ENCODE peak calls at places on chromosomes 4 and X, in five cellular contexts. I, G, Y, R and C are unnamed samples.

GRCh38 chrX:46485897-46486296 is 59.3 kb downstream of the ZNF674 start:
- DNase-seq in R (no peak), G (no peak), Y (no peak), I (no peak), C (no peak)

GRCh38 chrX:42803320-42803719 is 25.4 kb upstream of the PPP1R2C start:
- DNase-seq in R (no peak), G (no peak), Y (no peak), I (no peak), C (no peak)

GRCh38 chr4:1958276-1959103 is 50.3 kb downstream of the NELFA start:
- DNase-seq in G (no peak), Y (no peak), R (no peak), I (no peak), C (no peak)

GRCh38 chr4:148259841-148260240 is 182.4 kb downstream of the NR3C2 start:
- DNase-seq in Y (no peak), I (no peak), G (no peak), R (no peak), C (no peak)

GRCh38 chr4:116480486-116480990 is 604.8 kb downstream of the TRAM1L1 start:
- DNase-seq in G (no peak), I (no peak), Y (no peak), R (no peak), C (no peak)

GRCh38 chr4:75015627-75016026 is 82.7 kb downstream of the PARM1 start:
- DNase-seq in G (no peak), I (no peak), Y (no peak), R (no peak), C (no peak)

GRCh38 chrX:48911407-48912182 is at the start of gene SLC35A2:
- DNase-seq in Y (peak; percentile 91), G (no peak), R (peak; percentile 89), I (peak; percentile 66), C (no peak)

GRCh38 chr4:78057600-78058560 is 757 bp downstream of the FRAS1 start:
- DNase-seq in G (no peak), R (peak; percentile 76), I (peak; percentile 30), Y (peak; percentile 66), C (no peak)

GRCh38 chr4:40662962-40663604 is 33.4 kb upstream of the RBM47 start:
- DNase-seq in G (no peak), R (no peak), Y (no peak), I (peak; percentile 83), C (peak; percentile 12)

GRCh38 chrX:12223650-12224049 is 85.4 kb downstream of the FRMPD4 start:
- DNase-seq in Y (no peak), R (no peak), I (peak; percentile 70), G (no peak), C (no peak)

GRCh38 chr4:48268956-48269860 is at the start of gene TEC:
- DNase-seq in I (no peak), G (no peak), Y (peak; percentile 30), R (peak; percentile 70), C (no peak)

GRCh38 chr4:8132947-8133705 is 25.5 kb downstream of the ABLIM2 start:
- DNase-seq in G (no peak), Y (no peak), R (no peak), I (no peak), C (no peak)

GRCh38 chrX:75365243-75365975 is 91.5 kb downstream of the UPRT start:
- DNase-seq in I (peak; percentile 0), G (no peak), R (no peak), Y (no peak), C (no peak)

GRCh38 chr4:89914609-89915008 is 20.0 kb downstream of the MMRN1 start:
- DNase-seq in Y (no peak), G (no peak), R (no peak), I (no peak), C (no peak)

GRCh38 chr4:80295331-80295730 is 28.9 kb downstream of the FGF5 start:
- DNase-seq in G (no peak), Y (no peak), R (no peak), I (no peak), C (no peak)

GRCh38 chr4:64144994-64145393 is 264.3 kb downstream of the TECRL start:
- DNase-seq in Y (no peak), R (no peak), G (no peak), I (no peak), C (no peak)

GRCh38 chr4:170083546-170083945 is 6.2 kb downstream of the AADAT start:
- DNase-seq in R (no peak), G (no peak), Y (no peak), I (no peak), C (no peak)

GRCh38 chrX:9862525-9862924 is 76.3 kb downstream of the SHROOM2 start:
- DNase-seq in R (no peak), I (no peak), G (no peak), Y (no peak), C (no peak)

GRCh38 chrX:132953358-132953757 is 5.1 kb downstream of the HS6ST2 start:
- DNase-seq in G (no peak), Y (no peak), I (no peak), R (no peak), C (no peak)

GRCh38 chr4:94532016-94532789 is 80.5 kb downstream of the PDLIM5 start:
- DNase-seq in Y (no peak), G (no peak), R (no peak), I (peak; percentile 81), C (no peak)

GRCh38 chr4:161457311-161457710 is 706.5 kb downstream of the FSTL5 start:
- DNase-seq in I (no peak), Y (no peak), G (no peak), R (no peak), C (no peak)
- TF ChIP-seq CTCF in I (no peak), Y (no peak), G (no peak), R (no peak), C (no peak)

GRCh38 chr4:44256414-44256813 is 192.2 kb downstream of the KCTD8 start:
- DNase-seq in I (no peak), G (no peak), R (no peak), Y (no peak), C (no peak)
- TF ChIP-seq CTCF in I (no peak), G (no peak), R (no peak), Y (no peak), C (no peak)

DNA sequence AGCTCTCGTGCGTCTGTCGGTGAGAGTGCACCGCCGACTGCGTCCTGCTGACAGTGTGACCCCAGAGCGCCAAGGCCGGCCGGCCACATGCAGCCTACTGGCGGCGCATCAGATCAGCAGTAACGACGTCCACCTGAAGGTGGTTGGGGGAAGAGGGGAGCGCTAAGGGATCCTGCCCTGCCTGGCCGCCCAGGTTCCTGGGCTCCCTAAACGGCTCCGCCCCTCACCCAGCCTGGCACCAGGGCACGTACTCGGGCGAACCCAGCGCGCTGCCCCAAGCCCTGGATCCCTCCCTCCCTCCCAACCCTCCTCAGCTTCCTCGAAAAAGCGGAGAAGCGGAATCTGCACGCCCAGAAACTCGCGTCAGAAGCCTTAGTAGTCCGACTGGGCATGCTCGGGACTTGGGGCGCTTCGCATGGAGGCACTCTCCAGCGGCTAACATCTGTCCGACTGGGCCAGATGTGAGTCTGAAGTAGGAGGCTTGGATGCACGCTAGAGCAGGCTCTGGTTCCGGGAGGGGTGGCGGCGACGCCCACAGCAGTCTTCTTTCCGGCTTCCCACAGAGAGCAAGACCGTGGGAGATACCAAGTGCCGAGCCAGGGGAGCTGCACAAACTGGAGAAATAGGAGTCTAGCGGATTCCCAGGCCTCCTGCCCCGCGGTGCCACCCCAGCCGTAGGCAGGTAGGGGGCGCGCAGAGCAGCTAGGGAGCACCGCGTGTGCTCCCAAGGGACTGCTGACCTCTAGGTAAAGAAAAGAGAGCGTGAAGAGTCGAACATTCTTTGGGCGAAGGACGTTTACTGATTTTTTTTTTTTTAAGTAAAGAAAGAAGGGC is 114.4 kb upstream of the TEX13C start:
- DNase-seq in I (no peak), Y (peak; percentile 33), R (peak; percentile 72), G (no peak), C (no peak)
- TF ChIP-seq CTCF in I (no peak), Y (peak; percentile 34), R (no peak), G (peak; percentile 27), C (peak; percentile 3)

GRCh38 chr4:73660808-73661207 is 40.6 kb upstream of the RASSF6 start:
- DNase-seq in R (no peak), Y (no peak), I (no peak), G (no peak), C (no peak)

GRCh38 chr4:73662709-73663546 is 42.7 kb upstream of the RASSF6 start:
- DNase-seq in G (no peak), Y (no peak), R (no peak), I (peak; percentile 57), C (peak; percentile 40)

GRCh38 chr4:73664470-73664869 is 44.2 kb upstream of the RASSF6 start:
- DNase-seq in R (no peak), I (no peak), Y (no peak), G (no peak), C (no peak)

GRCh38 chr4:73661646-73662119 is 41.4 kb upstream of the RASSF6 start:
- DNase-seq in I (peak; percentile 96), Y (no peak), R (no peak), G (no peak), C (peak; percentile 72)
- TF ChIP-seq CTCF in I (peak; percentile 58), Y (peak; percentile 23), R (no peak), G (no peak), C (peak; percentile 6)

DNA sequence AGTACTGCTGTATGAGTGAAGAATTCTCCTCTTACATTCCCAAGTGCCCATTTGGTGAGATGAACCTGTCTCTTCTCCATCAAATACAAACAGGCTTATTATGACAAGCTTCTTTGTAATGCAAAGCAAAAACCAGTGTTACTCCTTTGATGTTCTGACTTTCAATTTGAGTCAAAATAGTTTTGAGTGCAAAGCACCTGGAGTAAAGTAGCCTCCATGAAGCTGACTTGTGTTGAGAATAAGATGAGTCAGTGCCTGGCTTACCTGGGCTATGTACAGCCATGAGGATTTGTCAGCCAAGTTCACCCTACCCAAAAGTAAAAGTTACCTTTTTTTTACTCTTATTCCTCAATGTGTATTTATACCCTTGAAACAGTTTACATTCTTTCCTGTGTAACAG is 132.5 kb upstream of the FMR1 start:
- DNase-seq in Y (no peak), R (no peak), I (no peak), G (no peak), C (no peak)
- TF ChIP-seq CTCF in Y (no peak), R (no peak), I (no peak), G (no peak), C (no peak)

DNA sequence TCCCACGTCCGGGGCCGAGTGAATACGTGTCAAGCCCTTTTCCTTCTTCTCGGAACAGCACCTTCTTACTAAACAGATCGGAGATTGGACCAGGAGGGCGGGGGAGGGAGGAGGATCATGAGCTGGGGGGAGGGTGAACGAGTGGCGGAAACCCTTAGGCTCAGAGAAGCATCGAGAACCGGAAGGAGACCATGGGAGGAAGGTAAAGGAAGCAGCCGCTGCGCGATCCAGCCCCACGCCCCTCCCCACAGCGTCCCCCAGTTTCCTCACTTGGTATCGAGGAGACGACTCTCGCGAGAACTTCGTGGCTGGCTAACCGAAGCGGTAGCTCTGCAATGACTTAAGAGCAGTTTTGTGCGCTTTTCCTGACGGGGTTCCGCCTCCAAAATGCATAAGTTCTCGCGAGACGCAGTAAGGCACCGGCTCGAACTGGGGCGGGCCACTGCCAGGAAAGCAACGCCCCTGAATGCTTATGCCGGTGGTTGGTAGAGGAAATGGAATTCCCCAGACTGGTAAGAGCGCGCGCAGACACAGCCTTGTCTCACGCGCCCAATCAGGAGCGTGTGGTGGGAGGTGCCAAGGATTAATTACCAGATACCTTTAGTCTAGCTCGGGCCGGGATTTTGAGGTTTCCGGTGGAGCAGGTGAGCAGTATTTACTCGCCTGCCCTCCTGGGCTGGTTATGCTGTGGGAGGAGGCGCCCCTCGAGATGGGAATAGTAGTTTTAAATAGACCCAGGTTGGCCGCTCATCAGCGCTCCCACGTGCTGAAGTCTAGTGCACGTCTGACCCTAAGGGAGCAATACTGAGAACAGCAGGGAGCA is 534 bp upstream of the UBE2D3 start:
- DNase-seq in I (peak; percentile 100), G (peak; percentile 97), Y (peak; percentile 83), R (peak; percentile 100), C (peak; percentile 100)
- TF ChIP-seq CTCF in I (no peak), G (no peak), Y (no peak), R (no peak), C (peak; percentile 15)